ENCODE peak calls at places on chromosome 2, in five cellular contexts. One of them, this sample, is unnamed.

GRCh38 chr2:172680595-172681176 is 55.0 kb upstream of the RAPGEF4 start:
- DNase-seq in HepG2: no peak
- DNase-seq in astrocyte of the spinal cord: no peak
- DNase-seq in CD8-positive, alpha-beta T cell: no peak
- DNase-seq in EL: no peak
- DNase-seq in this sample: no peak

GRCh38 chr2:169324581-169325260 is 37.6 kb downstream of the LRP2 start:
- DNase-seq in HepG2: no peak
- DNase-seq in astrocyte of the spinal cord: no peak
- DNase-seq in CD8-positive, alpha-beta T cell: no peak
- DNase-seq in EL: peak
- DNase-seq in this sample: peak

GRCh38 chr2:174836345-174836999 is 72.2 kb upstream of the CHRNA1 start:
- DNase-seq in HepG2: no peak
- DNase-seq in astrocyte of the spinal cord: peak
- DNase-seq in CD8-positive, alpha-beta T cell: no peak
- DNase-seq in EL: peak
- DNase-seq in this sample: peak

GRCh38 chr2:86301711-86302202 is 35.7 kb downstream of the REEP1 start:
- DNase-seq in HepG2: no peak
- DNase-seq in astrocyte of the spinal cord: no peak
- DNase-seq in CD8-positive, alpha-beta T cell: no peak
- DNase-seq in EL: no peak
- DNase-seq in this sample: no peak

GRCh38 chr2:84829693-84830092 is 51.2 kb downstream of the TRABD2A start:
- DNase-seq in HepG2: no peak
- DNase-seq in astrocyte of the spinal cord: no peak
- DNase-seq in CD8-positive, alpha-beta T cell: no peak
- DNase-seq in EL: no peak
- DNase-seq in this sample: no peak

GRCh38 chr2:53484521-53484920 is 283.1 kb upstream of the CHAC2 start:
- DNase-seq in HepG2: no peak
- DNase-seq in astrocyte of the spinal cord: no peak
- DNase-seq in CD8-positive, alpha-beta T cell: no peak
- DNase-seq in EL: no peak
- DNase-seq in this sample: no peak

GRCh38 chr2:240664622-240665021 is 18.1 kb downstream of the AQP12B start:
- DNase-seq in HepG2: no peak
- DNase-seq in astrocyte of the spinal cord: no peak
- DNase-seq in CD8-positive, alpha-beta T cell: no peak
- DNase-seq in EL: no peak
- DNase-seq in this sample: no peak

GRCh38 chr2:139122711-139123158 is 342.5 kb upstream of the NXPH2 start:
- DNase-seq in HepG2: no peak
- DNase-seq in astrocyte of the spinal cord: peak
- DNase-seq in CD8-positive, alpha-beta T cell: no peak
- DNase-seq in EL: no peak
- DNase-seq in this sample: peak

GRCh38 chr2:192128655-192129054 is 66.1 kb downstream of the TMEFF2 start:
- DNase-seq in HepG2: no peak
- DNase-seq in astrocyte of the spinal cord: no peak
- DNase-seq in CD8-positive, alpha-beta T cell: no peak
- DNase-seq in EL: no peak
- DNase-seq in this sample: no peak

GRCh38 chr2:136116813-136117390 is 1.0 kb downstream of the CXCR4 start:
- DNase-seq in HepG2: no peak
- DNase-seq in astrocyte of the spinal cord: no peak
- DNase-seq in CD8-positive, alpha-beta T cell: peak
- DNase-seq in EL: no peak
- DNase-seq in this sample: peak

GRCh38 chr2:120736202-120736954 is 710 bp downstream of the GLI2 start:
- DNase-seq in HepG2: no peak
- DNase-seq in astrocyte of the spinal cord: peak
- DNase-seq in CD8-positive, alpha-beta T cell: peak
- DNase-seq in EL: no peak
- DNase-seq in this sample: no peak

GRCh38 chr2:12006841-12007240 is 260.4 kb downstream of the LPIN1 start:
- DNase-seq in HepG2: no peak
- DNase-seq in astrocyte of the spinal cord: peak
- DNase-seq in CD8-positive, alpha-beta T cell: no peak
- DNase-seq in EL: peak
- DNase-seq in this sample: peak

GRCh38 chr2:212893216-212893615 is 258.2 kb downstream of the IKZF2 start:
- DNase-seq in HepG2: no peak
- DNase-seq in astrocyte of the spinal cord: no peak
- DNase-seq in CD8-positive, alpha-beta T cell: no peak
- DNase-seq in EL: no peak
- DNase-seq in this sample: no peak

GRCh38 chr2:16063955-16064633 is 123.7 kb downstream of the MYCN start:
- DNase-seq in HepG2: no peak
- DNase-seq in astrocyte of the spinal cord: no peak
- DNase-seq in CD8-positive, alpha-beta T cell: no peak
- DNase-seq in EL: no peak
- DNase-seq in this sample: no peak

GRCh38 chr2:212908031-212908430 is 243.4 kb downstream of the IKZF2 start:
- DNase-seq in HepG2: no peak
- DNase-seq in astrocyte of the spinal cord: no peak
- DNase-seq in CD8-positive, alpha-beta T cell: no peak
- DNase-seq in EL: no peak
- DNase-seq in this sample: no peak

GRCh38 chr2:74428675-74429074 is 7.1 kb downstream of the WDR54 start:
- DNase-seq in HepG2: no peak
- DNase-seq in astrocyte of the spinal cord: no peak
- DNase-seq in CD8-positive, alpha-beta T cell: no peak
- DNase-seq in EL: no peak
- DNase-seq in this sample: no peak

GRCh38 chr2:184154438-184154837 is 443.9 kb upstream of the ZNF804A start:
- DNase-seq in HepG2: no peak
- DNase-seq in astrocyte of the spinal cord: peak
- DNase-seq in CD8-positive, alpha-beta T cell: no peak
- DNase-seq in EL: peak
- DNase-seq in this sample: no peak

GRCh38 chr2:1769703-1770422 is 25.5 kb upstream of the PXDN start:
- DNase-seq in HepG2: peak
- DNase-seq in astrocyte of the spinal cord: peak
- DNase-seq in CD8-positive, alpha-beta T cell: peak
- DNase-seq in EL: peak
- DNase-seq in this sample: peak

GRCh38 chr2:73827018-73827417 is 1.7 kb upstream of the STAMBP start:
- DNase-seq in HepG2: no peak
- DNase-seq in astrocyte of the spinal cord: peak
- DNase-seq in CD8-positive, alpha-beta T cell: no peak
- DNase-seq in EL: peak
- DNase-seq in this sample: peak

GRCh38 chr2:201452058-201452736 is 657 bp downstream of the STRADB start:
- DNase-seq in HepG2: no peak
- DNase-seq in astrocyte of the spinal cord: no peak
- DNase-seq in CD8-positive, alpha-beta T cell: no peak
- DNase-seq in EL: peak
- DNase-seq in this sample: peak

GRCh38 chr2:114252713-114253112 is 189.7 kb upstream of the DPP10 start:
- DNase-seq in HepG2: no peak
- DNase-seq in astrocyte of the spinal cord: no peak
- DNase-seq in CD8-positive, alpha-beta T cell: no peak
- DNase-seq in EL: no peak
- DNase-seq in this sample: no peak

GRCh38 chr2:168782271-168782670 is 20.2 kb upstream of the NOSTRIN start:
- DNase-seq in HepG2: no peak
- DNase-seq in astrocyte of the spinal cord: no peak
- DNase-seq in CD8-positive, alpha-beta T cell: no peak
- DNase-seq in EL: no peak
- DNase-seq in this sample: no peak

GRCh38 chr2:39838589-39838988 is 59.5 kb upstream of the THUMPD2 start:
- DNase-seq in HepG2: no peak
- DNase-seq in astrocyte of the spinal cord: no peak
- DNase-seq in CD8-positive, alpha-beta T cell: no peak
- DNase-seq in EL: no peak
- DNase-seq in this sample: no peak

GRCh38 chr2:71070294-71071025 is 2.0 kb downstream of the NAGK start:
- DNase-seq in HepG2: peak
- DNase-seq in astrocyte of the spinal cord: peak
- DNase-seq in CD8-positive, alpha-beta T cell: no peak
- DNase-seq in EL: peak
- DNase-seq in this sample: peak

GRCh38 chr2:27211241-27211942 is 449 bp upstream of the ATRAID start:
- DNase-seq in HepG2: no peak
- DNase-seq in astrocyte of the spinal cord: peak
- DNase-seq in CD8-positive, alpha-beta T cell: no peak
- DNase-seq in EL: no peak
- DNase-seq in this sample: no peak

GRCh38 chr2:187982668-187983067 is 309.0 kb upstream of the GULP1 start:
- DNase-seq in HepG2: no peak
- DNase-seq in astrocyte of the spinal cord: peak
- DNase-seq in CD8-positive, alpha-beta T cell: no peak
- DNase-seq in EL: peak
- DNase-seq in this sample: peak